ENCODE peak calls at places on chromosome X, in ten cellular contexts. One of them, this sample, is unnamed.
A peak's percentile ranks its signal among the peaks of the same experiment; 100 is the strongest.

GRCh38 chrX:74133156-74133796 is 170.7 kb upstream of the ZCCHC13 start:
- DNase-seq in ovary: no peak
- DNase-seq in A549: peak; percentile 62
- DNase-seq in left lung: no peak
- DNase-seq in A673: peak; percentile 73
- DNase-seq in heart right ventricle: peak; percentile 13
- DNase-seq in left ventricle myocardium inferior: no peak
- DNase-seq in GM23338: peak; percentile 81
- DNase-seq in fibroblast of lung: peak; percentile 64
- DNase-seq in cardiac muscle cell: peak; percentile 81
- DNase-seq in this sample: peak; percentile 43

GRCh38 chrX:69222103-69223090 is 57.1 kb upstream of the PJA1 start:
- DNase-seq in A673: peak; percentile 90
- DNase-seq in ovary: peak; percentile 65
- DNase-seq in left ventricle myocardium inferior: peak; percentile 50
- DNase-seq in A549: peak; percentile 66
- DNase-seq in fibroblast of lung: peak; percentile 43
- DNase-seq in cardiac muscle cell: peak; percentile 80
- DNase-seq in left lung: peak; percentile 42
- DNase-seq in heart right ventricle: peak; percentile 49
- DNase-seq in GM23338: peak; percentile 86
- DNase-seq in this sample: peak; percentile 93

GRCh38 chrX:57681341-57681740 is 1.3 kb upstream of the NLRP2B start:
- DNase-seq in ovary: no peak
- DNase-seq in GM23338: no peak
- DNase-seq in heart right ventricle: no peak
- DNase-seq in left ventricle myocardium inferior: no peak
- DNase-seq in A549: no peak
- DNase-seq in fibroblast of lung: no peak
- DNase-seq in A673: no peak
- DNase-seq in left lung: no peak
- DNase-seq in cardiac muscle cell: no peak
- DNase-seq in this sample: no peak

GRCh38 chrX:54422168-54422567 is 18.0 kb upstream of the TSR2 start:
- DNase-seq in heart right ventricle: no peak
- DNase-seq in A673: no peak
- DNase-seq in ovary: no peak
- DNase-seq in A549: no peak
- DNase-seq in left ventricle myocardium inferior: no peak
- DNase-seq in cardiac muscle cell: no peak
- DNase-seq in GM23338: no peak
- DNase-seq in fibroblast of lung: no peak
- DNase-seq in left lung: no peak
- DNase-seq in this sample: no peak

GRCh38 chrX:38636949-38637819 is 75.8 kb downstream of the TSPAN7 start:
- DNase-seq in left ventricle myocardium inferior: no peak
- DNase-seq in A673: peak; percentile 3
- DNase-seq in cardiac muscle cell: no peak
- DNase-seq in GM23338: no peak
- DNase-seq in fibroblast of lung: no peak
- DNase-seq in heart right ventricle: no peak
- DNase-seq in left lung: no peak
- DNase-seq in ovary: no peak
- DNase-seq in A549: no peak
- DNase-seq in this sample: no peak

GRCh38 chrX:123570011-123570590 is 162.8 kb downstream of the THOC2 start:
- DNase-seq in left lung: no peak
- DNase-seq in GM23338: no peak
- DNase-seq in A673: no peak
- DNase-seq in fibroblast of lung: no peak
- DNase-seq in cardiac muscle cell: no peak
- DNase-seq in ovary: no peak
- DNase-seq in A549: no peak
- DNase-seq in left ventricle myocardium inferior: no peak
- DNase-seq in heart right ventricle: no peak
- DNase-seq in this sample: no peak

GRCh38 chrX:123860506-123860840 is 620 bp downstream of the XIAP start:
- DNase-seq in ovary: no peak
- DNase-seq in left lung: no peak
- DNase-seq in left ventricle myocardium inferior: no peak
- DNase-seq in fibroblast of lung: no peak
- DNase-seq in GM23338: no peak
- DNase-seq in A673: no peak
- DNase-seq in cardiac muscle cell: no peak
- DNase-seq in heart right ventricle: peak; percentile 18
- DNase-seq in A549: no peak
- DNase-seq in this sample: no peak

GRCh38 chrX:101260435-101260834 is 30.7 kb downstream of the TAF7L start:
- DNase-seq in cardiac muscle cell: peak; percentile 10
- DNase-seq in A549: peak; percentile 15
- DNase-seq in A673: no peak
- DNase-seq in ovary: no peak
- DNase-seq in left ventricle myocardium inferior: no peak
- DNase-seq in left lung: no peak
- DNase-seq in GM23338: peak; percentile 52
- DNase-seq in heart right ventricle: no peak
- DNase-seq in fibroblast of lung: no peak
- DNase-seq in this sample: peak; percentile 49

GRCh38 chrX:3516051-3516541 is 169.6 kb upstream of the MXRA5 start:
- DNase-seq in left ventricle myocardium inferior: no peak
- DNase-seq in ovary: no peak
- DNase-seq in cardiac muscle cell: no peak
- DNase-seq in A549: no peak
- DNase-seq in fibroblast of lung: peak; percentile 82
- DNase-seq in A673: no peak
- DNase-seq in left lung: no peak
- DNase-seq in heart right ventricle: no peak
- DNase-seq in GM23338: no peak
- DNase-seq in this sample: no peak

GRCh38 chrX:122135070-122135469 is 1049.0 kb upstream of the GRIA3 start:
- DNase-seq in GM23338: no peak
- DNase-seq in left ventricle myocardium inferior: no peak
- DNase-seq in A673: no peak
- DNase-seq in ovary: no peak
- DNase-seq in fibroblast of lung: no peak
- DNase-seq in A549: no peak
- DNase-seq in heart right ventricle: no peak
- DNase-seq in cardiac muscle cell: no peak
- DNase-seq in left lung: no peak
- DNase-seq in this sample: no peak

GRCh38 chrX:3286196-3286920 is 60.1 kb downstream of the MXRA5 start:
- DNase-seq in cardiac muscle cell: no peak
- DNase-seq in GM23338: no peak
- DNase-seq in A673: peak; percentile 65
- DNase-seq in left lung: no peak
- DNase-seq in ovary: no peak
- DNase-seq in fibroblast of lung: peak; percentile 90
- DNase-seq in A549: peak; percentile 9
- DNase-seq in left ventricle myocardium inferior: no peak
- DNase-seq in heart right ventricle: no peak
- DNase-seq in this sample: no peak

GRCh38 chrX:9379697-9380551 is 84.9 kb upstream of the TBL1X start:
- DNase-seq in cardiac muscle cell: no peak
- DNase-seq in A549: peak; percentile 75
- DNase-seq in fibroblast of lung: peak; percentile 58
- DNase-seq in heart right ventricle: no peak
- DNase-seq in GM23338: no peak
- DNase-seq in left ventricle myocardium inferior: no peak
- DNase-seq in A673: no peak
- DNase-seq in left lung: no peak
- DNase-seq in ovary: no peak
- DNase-seq in this sample: no peak

GRCh38 chrX:25005382-25006185 is 10.2 kb downstream of the ARX start:
- DNase-seq in cardiac muscle cell: no peak
- DNase-seq in heart right ventricle: no peak
- DNase-seq in left ventricle myocardium inferior: no peak
- DNase-seq in GM23338: no peak
- DNase-seq in left lung: no peak
- DNase-seq in A673: no peak
- DNase-seq in fibroblast of lung: no peak
- DNase-seq in ovary: peak; percentile 26
- DNase-seq in A549: no peak
- DNase-seq in this sample: peak; percentile 68
- H3K4me1 ChIP-seq in cardiac muscle cell: peaks cover 22% of the 10 kb centered on the region
- H3K4me1 ChIP-seq in heart right ventricle: no peaks in the 10 kb centered on the region
- H3K4me1 ChIP-seq in left ventricle myocardium inferior: peaks cover 15% of the 10 kb centered on the region
- H3K4me1 ChIP-seq in GM23338: peaks cover 49% of the 10 kb centered on the region
- H3K4me1 ChIP-seq in left lung: peaks cover 5% of the 10 kb centered on the region
- H3K4me1 ChIP-seq in A673: peaks cover 12% of the 10 kb centered on the region
- H3K4me1 ChIP-seq in fibroblast of lung: no peaks in the 10 kb centered on the region
- H3K4me1 ChIP-seq in ovary: no peaks in the 10 kb centered on the region
- H3K4me1 ChIP-seq in A549: no peaks in the 10 kb centered on the region
- H3K4me1 ChIP-seq in this sample: no peaks in the 10 kb centered on the region

GRCh38 chrX:48914593-48915493 is 3.4 kb upstream of the SLC35A2 start:
- DNase-seq in cardiac muscle cell: no peak
- DNase-seq in left lung: no peak
- DNase-seq in ovary: no peak
- DNase-seq in heart right ventricle: no peak
- DNase-seq in left ventricle myocardium inferior: no peak
- DNase-seq in fibroblast of lung: no peak
- DNase-seq in A549: no peak
- DNase-seq in A673: no peak
- DNase-seq in GM23338: no peak
- DNase-seq in this sample: no peak

GRCh38 chrX:48918644-48919340 is at the start of gene PIM2:
- DNase-seq in A549: peak; percentile 87
- DNase-seq in A673: peak; percentile 95
- DNase-seq in ovary: peak; percentile 91
- DNase-seq in heart right ventricle: peak; percentile 88
- DNase-seq in left lung: peak; percentile 92
- DNase-seq in left ventricle myocardium inferior: peak; percentile 88
- DNase-seq in cardiac muscle cell: peak; percentile 99
- DNase-seq in GM23338: peak; percentile 96
- DNase-seq in fibroblast of lung: peak; percentile 88
- DNase-seq in this sample: peak; percentile 95

GRCh38 chrX:48919360-48919821 is 567 bp upstream of the PIM2 start:
- DNase-seq in A673: no peak
- DNase-seq in fibroblast of lung: no peak
- DNase-seq in ovary: no peak
- DNase-seq in left lung: no peak
- DNase-seq in cardiac muscle cell: no peak
- DNase-seq in heart right ventricle: no peak
- DNase-seq in A549: no peak
- DNase-seq in left ventricle myocardium inferior: no peak
- DNase-seq in GM23338: peak; percentile 63
- DNase-seq in this sample: peak; percentile 83

GRCh38 chrX:48918303-48918643 is 551 bp downstream of the PIM2 start:
- DNase-seq in ovary: no peak
- DNase-seq in left lung: no peak
- DNase-seq in A549: no peak
- DNase-seq in left ventricle myocardium inferior: no peak
- DNase-seq in heart right ventricle: no peak
- DNase-seq in cardiac muscle cell: no peak
- DNase-seq in A673: no peak
- DNase-seq in fibroblast of lung: no peak
- DNase-seq in GM23338: no peak
- DNase-seq in this sample: no peak

DNA sequence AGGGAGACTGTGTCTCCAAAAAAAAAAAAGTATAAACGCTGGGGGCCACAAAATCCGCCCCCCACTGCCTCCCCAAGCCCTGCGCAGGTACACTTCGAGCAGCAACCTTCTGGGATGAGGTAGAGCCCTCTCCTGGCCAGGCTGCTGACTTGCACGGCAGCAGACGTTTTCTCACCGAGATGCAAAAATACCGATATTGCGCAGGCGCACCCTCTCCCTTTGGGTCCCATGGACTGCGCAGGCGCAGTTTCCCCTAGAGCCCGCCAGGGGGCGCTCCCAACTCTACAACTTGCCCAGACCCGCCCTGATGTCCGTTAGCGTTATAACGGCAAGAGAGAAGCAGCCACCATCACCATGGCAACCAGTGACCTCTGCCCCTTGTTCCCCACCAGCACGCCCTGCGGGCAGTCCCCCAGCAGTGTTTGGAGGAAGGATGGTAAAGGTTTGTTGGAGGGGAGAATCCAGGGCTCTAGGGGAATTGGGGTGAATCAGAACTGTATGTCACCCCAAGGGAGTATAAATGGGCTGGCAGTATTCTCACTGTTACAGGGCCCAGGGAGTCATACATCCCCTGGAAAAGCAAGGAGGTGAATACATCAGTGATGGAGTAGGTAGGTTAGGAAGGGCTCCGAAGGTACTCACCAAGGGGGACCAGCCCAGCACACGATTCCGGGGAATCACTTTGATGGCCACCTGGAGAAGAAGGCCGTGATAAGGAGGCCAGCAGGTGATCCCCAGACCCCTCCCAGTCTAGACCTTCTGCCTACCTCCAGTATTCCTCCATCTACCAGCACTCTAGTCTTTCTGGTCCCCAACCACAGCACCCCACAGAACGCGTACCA is 1.5 kb downstream of the PIM2 start:
- DNase-seq in left lung: peak; percentile 90
- DNase-seq in GM23338: peak; percentile 89
- DNase-seq in fibroblast of lung: peak; percentile 76
- DNase-seq in ovary: peak; percentile 88
- DNase-seq in A673: peak; percentile 90
- DNase-seq in cardiac muscle cell: peak; percentile 95
- DNase-seq in left ventricle myocardium inferior: peak; percentile 86
- DNase-seq in heart right ventricle: peak; percentile 86
- DNase-seq in A549: peak; percentile 92
- DNase-seq in this sample: peak; percentile 94
- H3K4me1 ChIP-seq in left lung: peaks cover 3% of the 10 kb centered on the region
- H3K4me1 ChIP-seq in GM23338: peaks cover 37% of the 10 kb centered on the region
- H3K4me1 ChIP-seq in fibroblast of lung: no peaks in the 10 kb centered on the region
- H3K4me1 ChIP-seq in ovary: no peaks in the 10 kb centered on the region
- H3K4me1 ChIP-seq in A673: peaks cover 4% of the 10 kb centered on the region
- H3K4me1 ChIP-seq in cardiac muscle cell: peaks cover 7% of the 10 kb centered on the region
- H3K4me1 ChIP-seq in left ventricle myocardium inferior: peaks cover 28% of the 10 kb centered on the region
- H3K4me1 ChIP-seq in heart right ventricle: no peaks in the 10 kb centered on the region
- H3K4me1 ChIP-seq in A549: peaks cover 18% of the 10 kb centered on the region
- H3K4me1 ChIP-seq in this sample: no peaks in the 10 kb centered on the region

DNA sequence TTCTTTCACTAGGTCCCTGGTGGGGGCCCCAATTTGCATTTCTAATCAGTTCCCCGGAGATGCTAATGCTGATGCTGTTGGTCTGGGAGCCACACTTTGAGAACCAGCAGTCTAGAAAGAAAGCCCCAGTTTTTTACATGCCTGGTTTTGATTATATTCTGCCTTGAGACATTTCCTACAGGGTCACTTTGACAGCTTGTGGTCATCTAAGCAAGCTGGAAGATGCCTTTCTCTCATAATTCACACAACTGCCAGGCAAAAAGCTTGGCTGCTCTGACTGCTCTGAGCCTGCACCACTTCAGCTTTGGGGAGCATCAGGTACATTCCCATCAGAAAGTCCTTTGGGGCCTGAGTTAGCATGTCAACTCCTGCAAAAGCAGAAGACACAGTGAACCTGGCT is 5.9 kb upstream of the PLAC1 start:
- DNase-seq in A549: no peak
- DNase-seq in GM23338: no peak
- DNase-seq in ovary: no peak
- DNase-seq in A673: no peak
- DNase-seq in cardiac muscle cell: no peak
- DNase-seq in left lung: no peak
- DNase-seq in heart right ventricle: no peak
- DNase-seq in left ventricle myocardium inferior: no peak
- DNase-seq in fibroblast of lung: no peak
- DNase-seq in this sample: no peak
- H3K4me1 ChIP-seq in A549: peaks cover 17% of the 10 kb centered on the region
- H3K4me1 ChIP-seq in GM23338: peaks cover 8% of the 10 kb centered on the region
- H3K4me1 ChIP-seq in ovary: no peaks in the 10 kb centered on the region
- H3K4me1 ChIP-seq in A673: no peaks in the 10 kb centered on the region
- H3K4me1 ChIP-seq in cardiac muscle cell: no peaks in the 10 kb centered on the region
- H3K4me1 ChIP-seq in left lung: no peaks in the 10 kb centered on the region
- H3K4me1 ChIP-seq in heart right ventricle: no peaks in the 10 kb centered on the region
- H3K4me1 ChIP-seq in left ventricle myocardium inferior: no peaks in the 10 kb centered on the region
- H3K4me1 ChIP-seq in fibroblast of lung: peaks cover 7% of the 10 kb centered on the region
- H3K4me1 ChIP-seq in this sample: no peaks in the 10 kb centered on the region

GRCh38 chrX:117992324-117992723 is 124.3 kb downstream of the KLHL13 start:
- DNase-seq in cardiac muscle cell: no peak
- DNase-seq in A549: no peak
- DNase-seq in left ventricle myocardium inferior: no peak
- DNase-seq in ovary: no peak
- DNase-seq in heart right ventricle: no peak
- DNase-seq in A673: no peak
- DNase-seq in GM23338: no peak
- DNase-seq in left lung: no peak
- DNase-seq in fibroblast of lung: no peak
- DNase-seq in this sample: no peak
- H3K4me1 ChIP-seq in cardiac muscle cell: peaks cover 3% of the 10 kb centered on the region
- H3K4me1 ChIP-seq in A549: no peaks in the 10 kb centered on the region
- H3K4me1 ChIP-seq in left ventricle myocardium inferior: no peaks in the 10 kb centered on the region
- H3K4me1 ChIP-seq in ovary: no peaks in the 10 kb centered on the region
- H3K4me1 ChIP-seq in heart right ventricle: no peaks in the 10 kb centered on the region
- H3K4me1 ChIP-seq in A673: peaks cover 23% of the 10 kb centered on the region
- H3K4me1 ChIP-seq in GM23338: no peaks in the 10 kb centered on the region
- H3K4me1 ChIP-seq in left lung: no peaks in the 10 kb centered on the region
- H3K4me1 ChIP-seq in fibroblast of lung: peaks cover 3% of the 10 kb centered on the region
- H3K4me1 ChIP-seq in this sample: no peaks in the 10 kb centered on the region

This sample was measured in endodermal cell.